ENCODE peak calls at places on chromosomes 7 and 10, in four cellular contexts. V is stomach, M is GM12865, Y is fibroblast of villous mesenchyme. H is an unnamed sample.

GRCh38 chr7:156964971-156965370 is 15.5 kb downstream of the NOM1 start:
- DNase-seq in V (no peak), M (no peak), Y (no peak), H (no peak)

GRCh38 chr10:27150261-27150660 is 3.9 kb downstream of the YME1L1 start:
- DNase-seq in V (no peak), M (no peak), Y (no peak), H (no peak)

GRCh38 chr7:28018020-28018419 is 162.6 kb downstream of the JAZF1 start:
- DNase-seq in V (no peak), M (no peak), Y (no peak), H (no peak)

GRCh38 chr10:24723788-24724380 is at the start of gene ARHGAP21:
- DNase-seq in V (peak), M (peak), Y (peak), H (no peak)

GRCh38 chr7:92763636-92764423 is 72.5 kb downstream of the CDK6 start:
- DNase-seq in V (no peak), M (no peak), Y (peak), H (no peak)

GRCh38 chr10:8817303-8817702 is 762.8 kb downstream of the GATA3 start:
- DNase-seq in V (no peak), M (no peak), Y (no peak), H (no peak)

GRCh38 chr7:55504093-55504859 is 68.0 kb downstream of the VOPP1 start:
- DNase-seq in V (peak), M (no peak), Y (no peak), H (no peak)

GRCh38 chr7:30237271-30237695 is 47.1 kb upstream of the ZNRF2 start:
- DNase-seq in V (no peak), M (peak), Y (no peak), H (peak)

GRCh38 chr10:103232772-103233488 is 12.8 kb upstream of the RPEL1 start:
- DNase-seq in V (no peak), M (no peak), Y (peak), H (no peak)

GRCh38 chr7:12729112-12729511 is 41.7 kb downstream of the ARL4A start:
- DNase-seq in V (peak), M (no peak), Y (peak), H (no peak)

GRCh38 chr7:126702242-126703016 is 550.3 kb downstream of the GRM8 start:
- DNase-seq in V (no peak), M (peak), Y (peak), H (peak)

GRCh38 chr7:33039905-33040292 is 22.7 kb downstream of the NT5C3A start:
- DNase-seq in V (no peak), M (peak), Y (peak), H (no peak)

GRCh38 chr10:122181901-122182799 is 88.9 kb upstream of the BTBD16 start:
- DNase-seq in V (no peak), M (no peak), Y (peak), H (no peak)

GRCh38 chr10:48414778-48415177 is 108.3 kb downstream of the MAPK8 start:
- DNase-seq in V (no peak), M (no peak), Y (no peak), H (no peak)

GRCh38 chr7:157516911-157517781 is 180.3 kb downstream of the DNAJB6 start:
- DNase-seq in V (peak), M (no peak), Y (no peak), H (no peak)

GRCh38 chr10:52410916-52411315 is 96.8 kb downstream of the DKK1 start:
- DNase-seq in V (no peak), M (no peak), Y (no peak), H (no peak)

GRCh38 chr10:19974138-19974537 is 157.9 kb downstream of the PLXDC2 start:
- DNase-seq in V (no peak), M (no peak), Y (no peak), H (no peak)

GRCh38 chr10:95814011-95814727 is 58.2 kb downstream of the ENTPD1 start:
- DNase-seq in V (no peak), M (no peak), Y (peak), H (no peak)

GRCh38 chr10:14032406-14032998 is 298.2 kb downstream of the FRMD4A start:
- DNase-seq in V (no peak), M (peak), Y (no peak), H (no peak)

GRCh38 chr7:2807455-2807845 is 36.7 kb downstream of the GNA12 start:
- DNase-seq in V (no peak), M (no peak), Y (peak), H (no peak)

GRCh38 chr7:130486963-130487324 is 4.9 kb upstream of the MEST start:
- DNase-seq in V (no peak), M (no peak), Y (no peak), H (no peak)

GRCh38 chr7:130352335-130353074 is 7.9 kb downstream of the CPA5 start:
- DNase-seq in V (no peak), M (no peak), Y (peak), H (no peak)

GRCh38 chr10:48796846-48797245 is 112.2 kb downstream of the WDFY4 start:
- DNase-seq in V (no peak), M (no peak), Y (no peak), H (no peak)

GRCh38 chr7:12670759-12671545 is 16.5 kb upstream of the ARL4A start:
- DNase-seq in V (no peak), M (no peak), Y (no peak), H (no peak)

GRCh38 chr10:14604181-14605142 is 170.2 kb downstream of the FAM107B start:
- DNase-seq in V (peak), M (peak), Y (peak), H (no peak)

GRCh38 chr10:104098360-104098925 is 12.8 kb upstream of the COL17A1 start:
- DNase-seq in V (no peak), M (no peak), Y (no peak), H (no peak)

GRCh38 chr7:28155964-28156363 is 24.6 kb downstream of the JAZF1 start:
- DNase-seq in V (no peak), M (no peak), Y (peak), H (no peak)

GRCh38 chr10:70053896-70054641 is 1.4 kb downstream of the MACROH2A2 start:
- DNase-seq in V (no peak), M (no peak), Y (no peak), H (no peak)

GRCh38 chr10:124712704-124713407 is 31.3 kb downstream of the FAM53B start:
- DNase-seq in V (no peak), M (no peak), Y (no peak), H (no peak)

GRCh38 chr7:16187131-16187530 is 234.2 kb downstream of the CRPPA start:
- DNase-seq in V (no peak), M (no peak), Y (no peak), H (no peak)

GRCh38 chr10:43237128-43237527 is 29.7 kb downstream of the RASGEF1A start:
- DNase-seq in V (no peak), M (no peak), Y (no peak), H (no peak)

GRCh38 chr7:41817386-41817785 is 114.5 kb upstream of the INHBA start:
- DNase-seq in V (no peak), M (peak), Y (no peak), H (peak)

GRCh38 chr7:25820432-25821040 is 331.5 kb upstream of the NFE2L3 start:
- DNase-seq in V (no peak), M (peak), Y (no peak), H (no peak)

GRCh38 chr10:80458263-80458625 is 4.1 kb downstream of the TSPAN14 start:
- DNase-seq in V (no peak), M (no peak), Y (no peak), H (no peak)
- H3K4me3 ChIP-seq in V (peak), M (no peak), Y (no peak), H (no peak)

DNA sequence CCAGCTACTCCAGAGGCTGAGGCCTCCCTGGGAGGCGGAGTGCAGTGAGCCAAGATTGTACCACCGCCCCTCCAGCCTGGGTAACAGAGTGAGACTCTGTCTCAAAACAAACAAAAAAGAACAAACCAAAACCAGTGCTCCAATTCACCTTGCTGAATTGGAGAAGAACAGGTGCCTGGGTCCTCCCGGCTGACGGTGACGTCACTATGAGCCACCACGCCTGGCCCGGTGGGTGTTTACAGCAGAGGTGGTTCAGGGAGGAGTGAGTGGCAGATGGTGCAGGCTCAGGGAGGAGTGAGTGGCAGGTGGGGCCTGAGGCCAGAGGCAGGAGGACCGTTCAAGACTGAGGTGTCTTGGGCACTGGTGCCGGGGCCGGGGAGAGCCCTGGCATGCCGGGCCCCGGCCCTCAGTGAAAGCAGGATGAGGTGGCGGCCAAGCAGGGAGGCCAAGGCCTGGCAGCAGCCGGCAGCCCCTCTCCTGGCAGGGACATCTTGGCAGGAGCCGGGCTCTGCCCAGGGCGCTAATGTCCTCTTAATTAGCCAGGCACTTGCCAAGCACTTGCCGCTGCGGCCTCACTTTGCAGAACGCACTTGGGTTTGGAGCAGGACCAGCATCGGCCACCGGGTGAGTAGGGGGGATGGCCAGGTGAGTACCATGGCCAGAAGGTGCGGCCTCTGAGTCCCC is 162.8 kb upstream of the TNRC18 start:
- DNase-seq in V (no peak), M (no peak), Y (no peak), H (no peak)
- TF ChIP-seq CTCF in V (no peak), M (no peak), Y (no peak), H (no peak)

DNA sequence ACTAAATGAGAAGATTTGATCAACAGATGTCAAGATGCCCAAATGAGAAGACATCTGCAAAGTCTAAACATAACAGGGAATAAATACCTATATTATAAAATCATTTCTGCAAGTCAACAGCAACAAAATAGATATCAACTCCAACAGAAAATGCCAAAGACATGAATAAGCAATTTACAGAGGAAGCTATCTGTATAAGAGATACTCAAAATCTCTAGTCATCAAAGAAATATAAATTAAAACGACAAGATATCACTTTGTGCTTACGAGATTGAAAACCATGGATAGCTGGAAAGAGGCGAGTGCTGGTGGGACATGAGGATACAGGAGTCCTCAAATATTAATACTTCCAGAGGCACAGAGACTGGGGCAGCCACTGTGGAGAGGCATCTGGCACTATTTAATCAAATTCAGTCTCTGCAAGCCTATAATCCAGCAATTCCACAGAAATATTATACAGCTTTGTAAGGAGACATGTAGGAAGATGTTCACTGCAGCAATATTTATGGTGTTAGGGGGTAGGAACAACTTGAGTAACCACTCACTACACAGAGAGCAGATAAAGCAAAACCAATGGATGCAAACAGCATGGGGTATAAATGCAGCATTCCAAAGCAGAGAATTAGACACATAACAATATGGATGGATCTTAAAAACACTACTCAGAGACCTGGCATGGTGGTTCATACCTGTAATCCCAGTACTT is 4.8 kb downstream of the DNMBP start:
- DNase-seq in V (no peak), M (no peak), Y (no peak), H (no peak)
- H3K4me3 ChIP-seq in V (no peak), M (no peak), Y (peak), H (no peak)

GRCh38 chr10:71780161-71780560 is 6.8 kb upstream of the VSIR start:
- DNase-seq in V (no peak), M (no peak), Y (no peak), H (no peak)

GRCh38 chr10:71782221-71782916 is 9.0 kb upstream of the VSIR start:
- DNase-seq in V (no peak), M (no peak), Y (no peak), H (no peak)

GRCh38 chr10:71779641-71780040 is 6.3 kb upstream of the VSIR start:
- DNase-seq in V (no peak), M (no peak), Y (no peak), H (no peak)

GRCh38 chr10:71782917-71783490 is 9.7 kb upstream of the VSIR start:
- DNase-seq in V (no peak), M (no peak), Y (no peak), H (no peak)

GRCh38 chr10:71780722-71781121 is 7.4 kb upstream of the VSIR start:
- DNase-seq in V (no peak), M (no peak), Y (no peak), H (no peak)
- TF ChIP-seq CTCF in V (no peak), M (no peak), Y (no peak), H (peak)

GRCh38 chr7:1043552-1044188 is 676 bp upstream of the GPR146 start:
- DNase-seq in V (no peak), M (no peak), Y (no peak), H (no peak)
- H3K4me3 ChIP-seq in V (peak), M (peak), Y (peak), H (peak)

GRCh38 chr7:121202125-121202524 is 126.7 kb upstream of the WNT16 start:
- DNase-seq in V (no peak), M (no peak), Y (no peak), H (no peak)
- TF ChIP-seq CTCF in V (no peak), M (no peak), Y (no peak), H (no peak)

DNA sequence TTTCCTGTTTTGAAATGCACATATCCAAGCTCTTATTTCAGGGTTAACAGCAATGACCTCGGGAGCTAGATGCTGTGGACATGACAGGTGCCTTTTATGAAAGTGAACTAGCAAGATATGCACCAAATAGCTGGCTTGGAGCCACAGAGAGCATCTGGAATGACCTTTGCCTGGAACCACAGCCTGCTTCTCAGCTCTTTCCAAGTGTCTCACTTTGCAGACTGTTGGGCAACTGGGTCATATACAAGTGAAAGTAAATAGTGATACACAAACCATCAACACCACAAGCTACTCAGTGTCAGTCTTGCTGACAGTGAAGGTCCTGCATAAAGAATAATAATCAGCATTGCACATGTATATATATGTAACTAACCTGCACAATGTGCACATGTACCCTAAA is 183.5 kb downstream of the RNF133 start:
- DNase-seq in V (no peak), M (no peak), Y (no peak), H (no peak)
- H3K4me3 ChIP-seq in V (no peak), M (no peak), Y (no peak), H (no peak)

DNA sequence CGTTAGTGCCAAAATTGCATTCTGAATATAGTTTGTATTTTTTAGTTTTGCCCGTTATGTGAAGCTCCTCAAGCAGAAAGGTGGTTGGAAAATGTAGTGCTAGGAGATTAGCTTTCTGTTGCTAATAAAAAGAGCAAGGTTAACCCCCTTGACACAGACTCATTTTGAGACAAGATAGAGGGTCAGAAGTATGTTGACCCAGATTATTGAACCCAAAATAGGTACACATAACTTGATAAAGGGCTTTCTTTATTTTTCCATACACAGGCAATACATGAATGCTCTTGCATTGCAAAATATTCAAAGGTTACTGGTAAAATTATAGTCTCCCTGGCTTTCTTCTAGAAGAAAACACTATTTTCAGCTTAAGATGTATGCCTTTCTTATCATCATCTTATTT is 10.0 kb upstream of the PON2 start:
- DNase-seq in V (no peak), M (no peak), Y (no peak), H (no peak)
- TF ChIP-seq CTCF in V (no peak), M (no peak), Y (no peak), H (no peak)

GRCh38 chr7:50314778-50315177 is 10.3 kb downstream of the IKZF1 start:
- DNase-seq in V (no peak), M (no peak), Y (no peak), H (no peak)

GRCh38 chr7:50317221-50317678 is 12.7 kb downstream of the IKZF1 start:
- DNase-seq in V (no peak), M (peak), Y (no peak), H (no peak)

GRCh38 chr7:50312589-50313162 is 8.2 kb downstream of the IKZF1 start:
- DNase-seq in V (no peak), M (no peak), Y (no peak), H (no peak)

GRCh38 chr7:50315739-50316671 is 11.5 kb downstream of the IKZF1 start:
- DNase-seq in V (no peak), M (no peak), Y (no peak), H (no peak)

GRCh38 chr7:50315193-50315592 is 10.7 kb downstream of the IKZF1 start:
- DNase-seq in V (no peak), M (no peak), Y (no peak), H (no peak)
- H3K4me3 ChIP-seq in V (no peak), M (peak), Y (no peak), H (no peak)

GRCh38 chr10:56349611-56350010 is 11.4 kb downstream of the ZWINT start:
- DNase-seq in V (no peak), M (no peak), Y (no peak), H (no peak)
- TF ChIP-seq CTCF in V (no peak), M (no peak), Y (peak), H (no peak)